ENCODE peak calls at places on chromosomes 4 and X, in eight cellular contexts. X, H, Y, R, Z, S, E and F are unnamed samples.
A peak's percentile ranks its signal among the peaks of the same experiment; 100 is the strongest.

GRCh38 chr4:94673961-94674360 is 83.8 kb upstream of the BMPR1B start:
- DNase-seq in E (no peak), S (no peak), H (no peak), R (no peak), Z (no peak), X (no peak), Y (no peak), F (no peak)

GRCh38 chr4:184168406-184169019 is 49.2 kb downstream of the ENPP6 start:
- DNase-seq in X (peak; percentile 39), R (peak; percentile 85), S (peak; percentile 90), H (peak; percentile 46), Z (no peak), E (peak; percentile 95), Y (peak; percentile 76), F (peak; percentile 46)

GRCh38 chrX:41909068-41909467 is 14.3 kb downstream of the CASK start:
- DNase-seq in E (no peak), S (no peak), X (no peak), Z (no peak), Y (no peak), H (no peak), R (no peak), F (no peak)

GRCh38 chrX:53095796-53096195 is 1.9 kb downstream of the KANTR start:
- DNase-seq in R (no peak), H (no peak), Z (no peak), S (no peak), E (no peak), Y (no peak), X (no peak), F (no peak)

GRCh38 chrX:136214551-136214950 is 36.6 kb downstream of the MAP7D3 start:
- DNase-seq in Z (no peak), S (no peak), X (no peak), H (no peak), R (no peak), E (no peak), Y (peak; percentile 89), F (peak; percentile 74)

GRCh38 chr4:4735870-4736269 is 123.6 kb upstream of the MSX1 start:
- DNase-seq in Y (peak; percentile 2), X (no peak), H (no peak), Z (no peak), S (no peak), R (no peak), E (no peak), F (peak; percentile 31)

GRCh38 chrX:151753313-151754041 is 18.9 kb downstream of the CNGA2 start:
- DNase-seq in Z (no peak), S (peak; percentile 66), X (peak; percentile 31), E (peak; percentile 83), Y (peak; percentile 64), H (peak; percentile 50), R (peak; percentile 81), F (peak; percentile 80)

GRCh38 chr4:26741491-26741871 is 119.2 kb upstream of the STIM2 start:
- DNase-seq in H (no peak), S (no peak), Z (no peak), Y (peak; percentile 87), E (no peak), X (no peak), R (no peak), F (no peak)

GRCh38 chr4:137213372-137214173 is 318.7 kb downstream of the PCDH18 start:
- DNase-seq in X (no peak), R (no peak), Y (no peak), E (no peak), S (no peak), Z (no peak), H (no peak), F (peak; percentile 64)

GRCh38 chrX:129565046-129565649 is 25.1 kb downstream of the OCRL start:
- DNase-seq in Y (peak; percentile 62), H (no peak), X (no peak), Z (no peak), S (no peak), R (no peak), E (peak; percentile 48), F (peak; percentile 37)

DNA sequence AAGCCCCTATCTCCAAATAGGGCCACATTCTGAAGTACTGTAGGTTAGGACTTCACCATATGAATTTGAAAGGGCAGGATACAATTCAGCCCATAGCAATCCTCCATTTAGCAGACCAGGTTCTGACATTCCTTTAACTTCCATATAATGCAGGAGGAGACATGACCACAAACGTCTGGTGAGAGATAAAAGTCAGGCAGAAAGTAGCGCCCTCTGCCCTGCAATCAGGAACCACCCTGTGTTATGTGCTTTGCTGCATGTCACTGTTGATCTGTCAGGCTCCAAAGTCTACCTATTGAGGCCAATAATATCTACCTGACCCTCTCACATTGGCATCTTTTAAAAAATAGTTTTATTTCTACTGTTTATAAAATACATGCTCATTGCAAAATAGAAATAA is 30.2 kb upstream of the SEPSECS start:
- DNase-seq in Y (no peak), S (no peak), E (peak; percentile 59), R (no peak), H (no peak), X (no peak), Z (no peak), F (no peak)
- TF ChIP-seq CTCF in Y (no peak), S (no peak), E (peak; percentile 60), R (no peak), H (no peak), X (no peak), Z (no peak), F (no peak)

GRCh38 chr4:36244257-36245084 is at the start of gene ARAP2:
- DNase-seq in S (no peak), Y (peak; percentile 2), E (peak; percentile 84), X (peak; percentile 53), H (peak; percentile 15), Z (no peak), R (peak; percentile 77), F (no peak)
- TF ChIP-seq CTCF in S (no peak), Y (no peak), E (peak; percentile 41), X (no peak), H (no peak), Z (no peak), R (no peak), F (no peak)

GRCh38 chr4:92299152-92299551 is 4.6 kb upstream of the GRID2 start:
- DNase-seq in Y (peak; percentile 30), H (no peak), S (no peak), X (no peak), Z (no peak), R (no peak), E (no peak), F (peak; percentile 23)
- TF ChIP-seq CTCF in Y (peak; percentile 40), H (peak; percentile 7), S (no peak), X (no peak), Z (no peak), R (no peak), E (peak; percentile 66), F (no peak)

GRCh38 chr4:180558427-180558826 is 1684.8 kb upstream of the TENM3 start:
- DNase-seq in R (no peak), Y (no peak), E (no peak), Z (no peak), S (no peak), H (no peak), X (no peak), F (no peak)

GRCh38 chr4:180560896-180561295 is 1682.3 kb upstream of the TENM3 start:
- DNase-seq in R (no peak), Z (no peak), X (no peak), E (no peak), H (no peak), Y (peak; percentile 6), S (no peak), F (no peak)

GRCh38 chr4:180557348-180557747 is 1685.9 kb upstream of the TENM3 start:
- DNase-seq in Z (no peak), E (no peak), H (peak; percentile 0), Y (no peak), X (no peak), S (no peak), R (no peak), F (no peak)
- TF ChIP-seq CTCF in Z (no peak), E (peak; percentile 69), H (no peak), Y (no peak), X (no peak), S (peak; percentile 55), R (no peak), F (no peak)

GRCh38 chr4:32417113-32417704 is 1697.0 kb downstream of the PCDH7 start:
- DNase-seq in S (no peak), Z (no peak), E (no peak), H (no peak), Y (peak; percentile 4), X (no peak), R (no peak), F (no peak)
- TF ChIP-seq CTCF in S (peak; percentile 35), Z (no peak), E (peak; percentile 73), H (no peak), Y (peak; percentile 4), X (no peak), R (peak; percentile 7), F (no peak)

GRCh38 chrX:66728818-66729271 is 90.0 kb upstream of the EDA2R start:
- DNase-seq in Y (peak; percentile 61), X (peak; percentile 60), R (no peak), H (peak; percentile 30), S (peak; percentile 50), E (peak; percentile 82), Z (no peak), F (peak; percentile 86)
- TF ChIP-seq CTCF in Y (peak; percentile 68), X (peak; percentile 37), R (peak; percentile 71), H (peak; percentile 74), S (peak; percentile 87), E (peak; percentile 82), Z (peak; percentile 71), F (peak; percentile 46)

GRCh38 chr4:1356181-1356998 is 9.4 kb downstream of the UVSSA start:
- DNase-seq in R (no peak), S (peak; percentile 81), H (peak; percentile 61), Z (no peak), E (peak; percentile 89), Y (peak; percentile 65), X (peak; percentile 30), F (peak; percentile 83)

GRCh38 chr4:1354136-1354982 is 7.4 kb downstream of the UVSSA start:
- DNase-seq in Y (no peak), S (no peak), X (peak; percentile 14), Z (no peak), E (peak; percentile 64), R (no peak), H (no peak), F (no peak)

GRCh38 chr4:1353186-1354055 is 6.4 kb downstream of the UVSSA start:
- DNase-seq in E (no peak), Z (no peak), H (no peak), X (no peak), R (no peak), Y (no peak), S (no peak), F (no peak)

GRCh38 chr4:1354983-1355275 is 7.9 kb downstream of the UVSSA start:
- DNase-seq in S (no peak), X (no peak), Y (no peak), E (no peak), R (no peak), H (no peak), Z (no peak), F (no peak)

DNA sequence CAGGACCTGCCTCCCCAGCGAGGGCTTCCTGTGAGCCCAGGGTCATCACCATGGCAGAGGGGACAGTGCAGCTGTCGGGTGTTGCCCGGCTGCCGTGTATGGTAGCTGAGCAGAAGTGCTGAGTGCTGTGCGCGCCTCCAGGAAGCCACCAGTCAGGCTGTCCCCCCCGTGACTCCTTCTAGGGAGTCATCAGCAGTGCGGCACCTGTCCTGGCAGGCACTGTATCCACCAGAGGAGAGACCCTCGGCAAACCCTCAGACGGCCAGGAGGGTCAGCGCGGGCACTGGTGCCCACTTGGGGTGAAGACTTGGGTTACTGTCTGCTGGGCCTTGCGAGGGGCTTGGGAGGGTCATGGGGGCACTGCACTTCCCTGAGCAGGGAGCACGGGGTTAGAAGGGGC is 8.4 kb downstream of the UVSSA start:
- DNase-seq in H (no peak), X (no peak), Z (no peak), E (no peak), R (no peak), S (no peak), Y (no peak), F (no peak)
- TF ChIP-seq CTCF in H (no peak), X (no peak), Z (no peak), E (no peak), R (no peak), S (no peak), Y (no peak), F (no peak)